ENCODE peak calls at places on chromosomes 3 and 15, in four cellular contexts. One of them, this sample, is unnamed. For H3K4me1, the result is how much of the 10 kb centered on the place peaks cover.

GRCh38 chr3:153927107-153927506 is 194.1 kb upstream of the ARHGEF26 start:
- DNase-seq in IMR-90: peak
- DNase-seq in H9: no peak
- DNase-seq in mesendoderm: peak
- DNase-seq in this sample: peak

GRCh38 chr3:135106445-135106844 is 311.4 kb downstream of the EPHB1 start:
- DNase-seq in IMR-90: peak
- DNase-seq in H9: peak
- DNase-seq in mesendoderm: peak
- DNase-seq in this sample: no peak

GRCh38 chr3:171614318-171614967 is 154.2 kb upstream of the TNIK start:
- DNase-seq in IMR-90: peak
- DNase-seq in H9: peak
- DNase-seq in mesendoderm: peak
- DNase-seq in this sample: peak

GRCh38 chr3:66602237-66602636 is 101.4 kb upstream of the LRIG1 start:
- DNase-seq in IMR-90: peak
- DNase-seq in H9: no peak
- DNase-seq in mesendoderm: no peak
- DNase-seq in this sample: no peak

GRCh38 chr15:78291698-78292097 is 7.7 kb downstream of the SKIC8 start:
- DNase-seq in IMR-90: no peak
- DNase-seq in H9: no peak
- DNase-seq in mesendoderm: no peak
- DNase-seq in this sample: peak

GRCh38 chr3:129738189-129738588 is 131.7 kb upstream of the PLXND1 start:
- DNase-seq in IMR-90: no peak
- DNase-seq in H9: no peak
- DNase-seq in mesendoderm: no peak
- DNase-seq in this sample: no peak

GRCh38 chr3:45087155-45087554 is 59.0 kb downstream of the CDCP1 start:
- DNase-seq in IMR-90: peak
- DNase-seq in H9: no peak
- DNase-seq in mesendoderm: no peak
- DNase-seq in this sample: no peak

GRCh38 chr3:5666455-5666854 is 478.9 kb downstream of the EDEM1 start:
- DNase-seq in IMR-90: no peak
- DNase-seq in H9: no peak
- DNase-seq in mesendoderm: no peak
- DNase-seq in this sample: no peak

GRCh38 chr3:11774296-11774877 is 72.3 kb downstream of the TAMM41 start:
- DNase-seq in IMR-90: peak
- DNase-seq in H9: peak
- DNase-seq in mesendoderm: peak
- DNase-seq in this sample: peak

GRCh38 chr3:123143669-123144411 is 57.9 kb upstream of the SEC22A start:
- DNase-seq in IMR-90: peak
- DNase-seq in H9: peak
- DNase-seq in mesendoderm: peak
- DNase-seq in this sample: no peak

GRCh38 chr3:34174740-34175139 is 376.3 kb downstream of the PDCD6IP start:
- DNase-seq in IMR-90: no peak
- DNase-seq in H9: no peak
- DNase-seq in mesendoderm: peak
- DNase-seq in this sample: no peak

GRCh38 chr15:51016615-51017014 is 78.1 kb downstream of the TNFAIP8L3 start:
- DNase-seq in IMR-90: no peak
- DNase-seq in H9: no peak
- DNase-seq in mesendoderm: no peak
- DNase-seq in this sample: no peak

GRCh38 chr15:74041777-74042435 is 40.4 kb downstream of the GOLGA6A start:
- DNase-seq in IMR-90: no peak
- DNase-seq in H9: no peak
- DNase-seq in mesendoderm: no peak
- DNase-seq in this sample: no peak

GRCh38 chr3:20352547-20353164 is 166.7 kb upstream of the SGO1 start:
- DNase-seq in IMR-90: no peak
- DNase-seq in H9: no peak
- DNase-seq in mesendoderm: peak
- DNase-seq in this sample: no peak

DNA sequence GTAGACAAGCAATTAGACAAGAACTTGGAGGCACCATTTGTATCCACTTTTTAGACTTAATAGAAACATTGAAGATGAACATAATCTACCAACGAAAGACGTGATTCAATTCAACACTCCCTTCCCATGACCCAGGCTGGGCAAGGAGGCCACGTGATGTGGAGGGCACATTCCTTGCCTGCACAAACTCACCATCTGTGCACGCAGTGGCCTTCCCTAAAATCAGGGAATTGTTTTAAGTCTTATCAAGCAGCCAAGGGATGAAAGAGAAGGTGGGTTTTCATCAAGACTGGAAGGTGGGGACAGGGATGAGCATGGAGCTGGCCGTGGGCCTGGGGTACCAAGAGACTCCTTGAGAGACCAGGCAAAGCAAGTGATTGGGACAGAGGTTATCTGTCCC is 13.5 kb downstream of the STARD5 start:
- DNase-seq in IMR-90: no peak
- DNase-seq in H9: no peak
- DNase-seq in mesendoderm: no peak
- DNase-seq in this sample: no peak
- H3K4me1 ChIP-seq in IMR-90: under half
- H3K4me1 ChIP-seq in H9: under half
- H3K4me1 ChIP-seq in mesendoderm: under half
- H3K4me1 ChIP-seq in this sample: under half

DNA sequence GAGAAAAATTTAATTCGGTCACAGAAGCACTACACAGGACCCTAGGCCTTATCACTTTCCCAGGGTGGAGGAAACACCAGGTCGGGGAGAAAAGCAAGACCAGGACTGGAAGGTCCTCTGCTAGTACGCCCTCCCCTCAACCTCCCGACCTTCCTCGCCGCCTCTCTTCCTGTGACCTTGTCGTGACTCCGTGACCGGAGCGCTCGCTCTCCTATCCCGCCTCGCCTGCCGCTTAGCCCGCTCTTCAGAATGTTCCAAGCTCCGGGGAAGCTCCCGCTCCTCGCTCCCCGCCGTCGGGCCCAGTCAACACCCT is 534 bp downstream of the HIGD1A start:
- DNase-seq in IMR-90: no peak
- DNase-seq in H9: peak
- DNase-seq in mesendoderm: peak
- DNase-seq in this sample: no peak
- H2BK5ac ChIP-seq in IMR-90: peak
- H2BK5ac ChIP-seq in H9: no peak
- H2BK5ac ChIP-seq in mesendoderm: peak
- H2BK5ac ChIP-seq in this sample: no peak

GRCh38 chr3:185930393-185931107 is 7.3 kb downstream of the TRA2B start:
- DNase-seq in IMR-90: peak
- DNase-seq in H9: no peak
- DNase-seq in mesendoderm: no peak
- DNase-seq in this sample: peak

GRCh38 chr3:185928532-185928931 is 9.3 kb downstream of the TRA2B start:
- DNase-seq in IMR-90: no peak
- DNase-seq in H9: no peak
- DNase-seq in mesendoderm: no peak
- DNase-seq in this sample: peak

GRCh38 chr3:185931777-185932176 is 6.0 kb downstream of the TRA2B start:
- DNase-seq in IMR-90: no peak
- DNase-seq in H9: no peak
- DNase-seq in mesendoderm: no peak
- DNase-seq in this sample: no peak

GRCh38 chr3:185927501-185928200 is 10.2 kb downstream of the TRA2B start:
- DNase-seq in IMR-90: no peak
- DNase-seq in H9: no peak
- DNase-seq in mesendoderm: no peak
- DNase-seq in this sample: peak

GRCh38 chr3:185929192-185930151 is 8.3 kb downstream of the TRA2B start:
- DNase-seq in IMR-90: peak
- DNase-seq in H9: no peak
- DNase-seq in mesendoderm: peak
- DNase-seq in this sample: peak
- H3K4me1 ChIP-seq in IMR-90: under half
- H3K4me1 ChIP-seq in H9: under half
- H3K4me1 ChIP-seq in mesendoderm: under half
- H3K4me1 ChIP-seq in this sample: under half

DNA sequence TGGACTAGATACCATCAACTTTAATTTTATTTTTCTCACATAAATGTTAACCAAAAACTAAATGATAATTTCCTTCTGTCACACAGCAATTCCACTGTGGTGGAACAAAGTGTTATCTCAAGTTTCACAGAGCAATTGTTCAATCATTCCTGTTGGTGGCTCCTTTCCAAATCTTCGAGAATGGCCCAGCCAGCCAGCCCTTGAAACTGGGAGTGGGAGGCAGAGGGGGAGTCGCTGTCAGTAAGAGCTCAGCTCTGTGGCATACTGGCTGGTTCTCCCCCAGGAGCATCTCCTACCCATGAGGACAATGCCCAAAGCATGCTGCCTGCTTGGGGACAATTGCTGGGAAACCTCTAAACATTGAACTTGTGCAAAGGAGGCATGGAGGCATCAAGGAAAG is 47.7 kb downstream of the MECOM start:
- DNase-seq in IMR-90: no peak
- DNase-seq in H9: no peak
- DNase-seq in mesendoderm: no peak
- DNase-seq in this sample: no peak
- H2BK5ac ChIP-seq in IMR-90: no peak
- H2BK5ac ChIP-seq in H9: no peak
- H2BK5ac ChIP-seq in mesendoderm: no peak
- H2BK5ac ChIP-seq in this sample: no peak

GRCh38 chr15:31326729-31327673 is at the start of gene KLF13:
- DNase-seq in IMR-90: peak
- DNase-seq in H9: no peak
- DNase-seq in mesendoderm: no peak
- DNase-seq in this sample: peak
- H3K4me1 ChIP-seq in IMR-90: under half
- H3K4me1 ChIP-seq in H9: under half
- H3K4me1 ChIP-seq in mesendoderm: under half
- H3K4me1 ChIP-seq in this sample: under half

GRCh38 chr3:72586694-72587093 is 261.6 kb downstream of the SHQ1 start:
- DNase-seq in IMR-90: no peak
- DNase-seq in H9: no peak
- DNase-seq in mesendoderm: no peak
- DNase-seq in this sample: no peak

GRCh38 chr3:72584262-72584661 is 264.0 kb downstream of the SHQ1 start:
- DNase-seq in IMR-90: no peak
- DNase-seq in H9: no peak
- DNase-seq in mesendoderm: no peak
- DNase-seq in this sample: no peak

GRCh38 chr3:72582963-72583362 is 265.3 kb downstream of the SHQ1 start:
- DNase-seq in IMR-90: no peak
- DNase-seq in H9: no peak
- DNase-seq in mesendoderm: no peak
- DNase-seq in this sample: no peak

GRCh38 chr3:72590732-72591192 is 257.5 kb downstream of the SHQ1 start:
- DNase-seq in IMR-90: no peak
- DNase-seq in H9: no peak
- DNase-seq in mesendoderm: peak
- DNase-seq in this sample: no peak

GRCh38 chr3:72587282-72587681 is 261.0 kb downstream of the SHQ1 start:
- DNase-seq in IMR-90: no peak
- DNase-seq in H9: no peak
- DNase-seq in mesendoderm: no peak
- DNase-seq in this sample: no peak
- H2BK5ac ChIP-seq in IMR-90: no peak
- H2BK5ac ChIP-seq in H9: no peak
- H2BK5ac ChIP-seq in mesendoderm: no peak
- H2BK5ac ChIP-seq in this sample: no peak

DNA sequence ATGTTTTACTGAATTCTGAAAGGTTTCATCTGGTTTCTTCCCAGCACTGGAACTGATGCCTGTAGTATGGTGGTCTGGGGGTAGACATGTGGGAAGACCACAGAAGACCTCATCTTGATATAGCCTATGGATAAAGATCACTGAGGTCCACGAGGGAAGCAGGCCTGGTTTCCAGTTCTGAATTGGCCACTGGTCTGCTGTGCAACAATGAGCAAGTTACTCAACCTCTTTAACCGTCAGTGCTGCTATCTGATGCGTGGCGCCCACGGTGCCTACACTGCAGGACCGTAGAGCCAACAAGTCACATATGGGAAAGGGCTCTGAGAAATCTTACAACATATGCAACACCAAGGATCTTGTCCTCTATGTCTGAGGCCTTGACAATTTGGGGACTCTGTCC is 13.3 kb downstream of the TLE3 start:
- DNase-seq in IMR-90: no peak
- DNase-seq in H9: no peak
- DNase-seq in mesendoderm: no peak
- DNase-seq in this sample: no peak
- H3K4me1 ChIP-seq in IMR-90: under half
- H3K4me1 ChIP-seq in H9: under half
- H3K4me1 ChIP-seq in mesendoderm: under half
- H3K4me1 ChIP-seq in this sample: under half

GRCh38 chr3:54274607-54275006 is 152.3 kb downstream of the CACNA2D3 start:
- DNase-seq in IMR-90: no peak
- DNase-seq in H9: no peak
- DNase-seq in mesendoderm: no peak
- DNase-seq in this sample: no peak
- H2BK5ac ChIP-seq in IMR-90: no peak
- H2BK5ac ChIP-seq in H9: no peak
- H2BK5ac ChIP-seq in mesendoderm: no peak
- H2BK5ac ChIP-seq in this sample: no peak